ENCODE peak calls at places on chromosomes 4 and X, in eight cellular contexts. One of them, this sample, is unnamed.
A peak's percentile ranks its signal among the peaks of the same experiment; 100 is the strongest.

GRCh38 chr4:72899214-72899613 is 170.3 kb downstream of the COX18 start:
- DNase-seq in mucosa of descending colon: no peak
- DNase-seq in CD8-positive, alpha-beta T cell: no peak
- DNase-seq in colonic mucosa: no peak
- DNase-seq in mesendoderm: peak; percentile 86
- DNase-seq in cardiac muscle cell: no peak
- DNase-seq in suprapubic skin: no peak
- DNase-seq in uterus: no peak
- DNase-seq in this sample: no peak

GRCh38 chr4:20944451-20944850 is 244.2 kb downstream of the PACRGL start:
- DNase-seq in CD8-positive, alpha-beta T cell: no peak
- DNase-seq in mesendoderm: no peak
- DNase-seq in colonic mucosa: no peak
- DNase-seq in uterus: no peak
- DNase-seq in cardiac muscle cell: no peak
- DNase-seq in mucosa of descending colon: no peak
- DNase-seq in suprapubic skin: no peak
- DNase-seq in this sample: no peak

GRCh38 chr4:139763205-139763604 is 97.6 kb downstream of the MGST2 start:
- DNase-seq in CD8-positive, alpha-beta T cell: no peak
- DNase-seq in colonic mucosa: no peak
- DNase-seq in uterus: no peak
- DNase-seq in mucosa of descending colon: no peak
- DNase-seq in suprapubic skin: no peak
- DNase-seq in cardiac muscle cell: no peak
- DNase-seq in mesendoderm: peak; percentile 55
- DNase-seq in this sample: no peak

GRCh38 chr4:168319486-168320019 is 1.0 kb upstream of the DDX60 start:
- DNase-seq in uterus: no peak
- DNase-seq in colonic mucosa: no peak
- DNase-seq in mucosa of descending colon: no peak
- DNase-seq in suprapubic skin: no peak
- DNase-seq in CD8-positive, alpha-beta T cell: no peak
- DNase-seq in cardiac muscle cell: no peak
- DNase-seq in mesendoderm: peak; percentile 29
- DNase-seq in this sample: no peak

GRCh38 chr4:59973496-59973895 is 1226.6 kb upstream of the ADGRL3 start:
- DNase-seq in suprapubic skin: no peak
- DNase-seq in uterus: no peak
- DNase-seq in mucosa of descending colon: no peak
- DNase-seq in colonic mucosa: no peak
- DNase-seq in mesendoderm: no peak
- DNase-seq in CD8-positive, alpha-beta T cell: no peak
- DNase-seq in cardiac muscle cell: no peak
- DNase-seq in this sample: no peak

GRCh38 chr4:182085051-182085480 is 158.1 kb upstream of the TENM3 start:
- DNase-seq in colonic mucosa: no peak
- DNase-seq in cardiac muscle cell: no peak
- DNase-seq in suprapubic skin: no peak
- DNase-seq in mucosa of descending colon: no peak
- DNase-seq in mesendoderm: peak; percentile 94
- DNase-seq in CD8-positive, alpha-beta T cell: no peak
- DNase-seq in uterus: no peak
- DNase-seq in this sample: no peak

GRCh38 chrX:107561468-107562215 is 66.7 kb upstream of the PRPS1 start:
- DNase-seq in mucosa of descending colon: no peak
- DNase-seq in CD8-positive, alpha-beta T cell: no peak
- DNase-seq in colonic mucosa: no peak
- DNase-seq in uterus: no peak
- DNase-seq in cardiac muscle cell: no peak
- DNase-seq in mesendoderm: peak; percentile 76
- DNase-seq in suprapubic skin: no peak
- DNase-seq in this sample: no peak

GRCh38 chrX:54042609-54043010 is 1.7 kb downstream of the PHF8 start:
- DNase-seq in suprapubic skin: peak; percentile 62
- DNase-seq in mucosa of descending colon: peak; percentile 30
- DNase-seq in mesendoderm: peak; percentile 78
- DNase-seq in uterus: peak; percentile 45
- DNase-seq in colonic mucosa: peak; percentile 26
- DNase-seq in CD8-positive, alpha-beta T cell: peak; percentile 7
- DNase-seq in cardiac muscle cell: peak; percentile 72
- DNase-seq in this sample: peak; percentile 54

GRCh38 chr4:41975341-41975740 is 6.2 kb upstream of the DCAF4L1 start:
- DNase-seq in cardiac muscle cell: no peak
- DNase-seq in uterus: no peak
- DNase-seq in CD8-positive, alpha-beta T cell: no peak
- DNase-seq in mucosa of descending colon: no peak
- DNase-seq in colonic mucosa: no peak
- DNase-seq in suprapubic skin: no peak
- DNase-seq in mesendoderm: no peak
- DNase-seq in this sample: no peak

GRCh38 chrX:39818071-39818470 is 279.7 kb downstream of the BCOR start:
- DNase-seq in colonic mucosa: no peak
- DNase-seq in mesendoderm: no peak
- DNase-seq in mucosa of descending colon: no peak
- DNase-seq in cardiac muscle cell: no peak
- DNase-seq in CD8-positive, alpha-beta T cell: no peak
- DNase-seq in uterus: no peak
- DNase-seq in suprapubic skin: no peak
- DNase-seq in this sample: no peak

GRCh38 chr4:97153042-97153441 is 990.2 kb downstream of the STPG2 start:
- DNase-seq in CD8-positive, alpha-beta T cell: no peak
- DNase-seq in mesendoderm: peak; percentile 54
- DNase-seq in mucosa of descending colon: peak; percentile 19
- DNase-seq in uterus: no peak
- DNase-seq in cardiac muscle cell: peak; percentile 56
- DNase-seq in colonic mucosa: no peak
- DNase-seq in suprapubic skin: no peak
- DNase-seq in this sample: no peak

GRCh38 chrX:153703036-153703370 is 15.3 kb downstream of the SLC6A8 start:
- DNase-seq in mucosa of descending colon: peak; percentile 78
- DNase-seq in cardiac muscle cell: no peak
- DNase-seq in uterus: peak; percentile 66
- DNase-seq in mesendoderm: no peak
- DNase-seq in colonic mucosa: peak; percentile 84
- DNase-seq in CD8-positive, alpha-beta T cell: no peak
- DNase-seq in suprapubic skin: no peak
- DNase-seq in this sample: no peak

GRCh38 chr4:1402021-1402515 is 4.2 kb downstream of the NKX1-1 start:
- DNase-seq in mucosa of descending colon: no peak
- DNase-seq in colonic mucosa: no peak
- DNase-seq in cardiac muscle cell: no peak
- DNase-seq in uterus: no peak
- DNase-seq in CD8-positive, alpha-beta T cell: no peak
- DNase-seq in mesendoderm: no peak
- DNase-seq in suprapubic skin: peak; percentile 54
- DNase-seq in this sample: peak; percentile 7

GRCh38 chr4:10461091-10461849 is 4.0 kb upstream of the ZNF518B start:
- DNase-seq in cardiac muscle cell: peak; percentile 85
- DNase-seq in uterus: peak; percentile 14
- DNase-seq in mesendoderm: peak; percentile 82
- DNase-seq in mucosa of descending colon: peak; percentile 64
- DNase-seq in colonic mucosa: peak; percentile 60
- DNase-seq in suprapubic skin: no peak
- DNase-seq in CD8-positive, alpha-beta T cell: peak; percentile 68
- DNase-seq in this sample: peak; percentile 83

DNA sequence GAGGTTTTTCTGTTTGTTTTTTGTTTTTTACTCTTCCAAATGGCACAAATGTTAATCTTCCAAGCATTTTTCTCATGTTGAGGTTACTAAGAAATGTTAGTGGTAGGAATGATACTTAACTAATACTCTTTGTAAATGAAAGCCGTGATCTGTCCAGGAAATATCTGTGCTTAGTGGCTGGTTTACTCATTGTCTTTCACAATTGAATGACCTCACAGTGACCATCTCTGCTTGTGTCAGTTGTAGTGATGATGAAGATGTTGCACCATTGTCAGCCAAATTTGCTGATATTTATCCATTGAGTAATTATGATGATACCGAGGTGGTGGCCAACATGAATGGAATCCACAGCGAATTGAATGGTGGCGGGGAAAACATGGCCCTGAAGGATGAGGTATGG is 93.5 kb downstream of the TNIP2 start:
- DNase-seq in colonic mucosa: no peak
- DNase-seq in mesendoderm: no peak
- DNase-seq in mucosa of descending colon: no peak
- DNase-seq in uterus: no peak
- DNase-seq in CD8-positive, alpha-beta T cell: no peak
- DNase-seq in suprapubic skin: no peak
- DNase-seq in cardiac muscle cell: no peak
- DNase-seq in this sample: no peak
- H3K36me3 ChIP-seq in colonic mucosa: peaks cover 2% of the 10 kb centered on the region
- H3K36me3 ChIP-seq in mesendoderm: peaks cover 12% of the 10 kb centered on the region
- H3K36me3 ChIP-seq in mucosa of descending colon: peaks cover 4% of the 10 kb centered on the region
- H3K36me3 ChIP-seq in uterus: no peaks in the 10 kb centered on the region
- H3K36me3 ChIP-seq in CD8-positive, alpha-beta T cell: peaks cover 28% of the 10 kb centered on the region
- H3K36me3 ChIP-seq in suprapubic skin: peaks cover 54% of the 10 kb centered on the region
- H3K36me3 ChIP-seq in cardiac muscle cell: peaks cover 40% of the 10 kb centered on the region
- H3K36me3 ChIP-seq in this sample: no peaks in the 10 kb centered on the region

DNA sequence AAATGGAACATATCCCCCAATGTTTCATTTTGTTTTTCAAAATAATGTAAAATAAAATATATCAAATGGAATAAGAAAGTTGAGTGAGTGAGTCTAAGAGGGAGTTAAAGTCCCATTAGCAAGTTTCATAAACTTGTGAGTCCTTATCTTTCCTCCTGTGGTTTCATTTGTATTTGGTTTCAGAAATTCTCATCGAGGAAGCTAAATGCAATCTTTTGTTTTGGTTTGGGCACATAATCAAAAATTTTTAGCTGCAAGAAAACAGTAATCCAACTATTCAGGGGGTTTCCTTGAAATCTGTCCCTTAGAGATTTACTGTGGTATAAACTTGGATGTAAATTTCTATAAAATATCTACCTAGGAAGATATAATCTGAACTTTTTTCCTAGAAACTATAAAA is 124.2 kb downstream of the CAMK2D start:
- DNase-seq in uterus: no peak
- DNase-seq in CD8-positive, alpha-beta T cell: no peak
- DNase-seq in suprapubic skin: no peak
- DNase-seq in mesendoderm: no peak
- DNase-seq in colonic mucosa: no peak
- DNase-seq in mucosa of descending colon: no peak
- DNase-seq in cardiac muscle cell: no peak
- DNase-seq in this sample: no peak
- H3K4me1 ChIP-seq in uterus: no peaks in the 10 kb centered on the region
- H3K4me1 ChIP-seq in CD8-positive, alpha-beta T cell: peaks cover 39% of the 10 kb centered on the region
- H3K4me1 ChIP-seq in suprapubic skin: peaks cover 4% of the 10 kb centered on the region
- H3K4me1 ChIP-seq in mesendoderm: peaks cover 3% of the 10 kb centered on the region
- H3K4me1 ChIP-seq in colonic mucosa: peaks cover 11% of the 10 kb centered on the region
- H3K4me1 ChIP-seq in mucosa of descending colon: peaks cover 28% of the 10 kb centered on the region
- H3K4me1 ChIP-seq in cardiac muscle cell: no peaks in the 10 kb centered on the region
- H3K4me1 ChIP-seq in this sample: peaks cover 20% of the 10 kb centered on the region

GRCh38 chr4:147233-147632 is 22.9 kb downstream of the ZNF718 start:
- DNase-seq in suprapubic skin: no peak
- DNase-seq in mucosa of descending colon: no peak
- DNase-seq in uterus: no peak
- DNase-seq in cardiac muscle cell: no peak
- DNase-seq in colonic mucosa: no peak
- DNase-seq in CD8-positive, alpha-beta T cell: no peak
- DNase-seq in mesendoderm: no peak
- DNase-seq in this sample: no peak
- H3K36me3 ChIP-seq in suprapubic skin: peaks cover 28% of the 10 kb centered on the region
- H3K36me3 ChIP-seq in mucosa of descending colon: no peaks in the 10 kb centered on the region
- H3K36me3 ChIP-seq in uterus: no peaks in the 10 kb centered on the region
- H3K36me3 ChIP-seq in cardiac muscle cell: no peaks in the 10 kb centered on the region
- H3K36me3 ChIP-seq in colonic mucosa: no peaks in the 10 kb centered on the region
- H3K36me3 ChIP-seq in CD8-positive, alpha-beta T cell: peaks cover 5% of the 10 kb centered on the region
- H3K36me3 ChIP-seq in mesendoderm: peaks cover 3% of the 10 kb centered on the region
- H3K36me3 ChIP-seq in this sample: no peaks in the 10 kb centered on the region

DNA sequence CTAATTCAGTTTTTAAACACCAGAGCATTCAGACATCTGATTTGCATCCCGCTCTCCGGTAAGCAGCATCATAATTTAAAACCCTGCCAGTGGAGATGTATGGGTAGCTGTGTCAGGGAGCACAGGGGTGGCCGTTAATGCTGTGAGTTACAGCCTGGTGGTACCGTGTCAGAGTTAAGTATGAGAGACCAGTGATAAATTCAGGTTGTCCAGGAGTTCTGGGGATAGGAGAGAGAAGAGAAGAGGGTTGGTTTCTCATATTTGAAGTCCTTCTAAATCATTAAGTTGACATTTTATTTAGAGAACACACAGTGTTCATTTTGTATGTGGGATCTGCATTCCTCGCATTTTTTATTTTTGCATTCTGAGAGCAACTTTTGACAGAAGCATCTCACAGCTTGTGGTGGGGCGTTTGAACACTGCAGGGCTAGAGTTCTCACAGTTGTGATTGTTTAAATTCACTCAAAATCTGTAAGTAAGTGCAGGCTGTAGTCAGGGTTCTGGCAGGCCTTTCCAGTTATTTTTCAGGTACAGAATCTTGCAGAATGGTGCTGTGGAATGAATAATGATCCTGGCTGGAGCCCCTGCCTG is 157.6 kb downstream of the DCLK2 start:
- DNase-seq in mesendoderm: no peak
- DNase-seq in CD8-positive, alpha-beta T cell: no peak
- DNase-seq in suprapubic skin: no peak
- DNase-seq in mucosa of descending colon: no peak
- DNase-seq in colonic mucosa: no peak
- DNase-seq in cardiac muscle cell: no peak
- DNase-seq in uterus: no peak
- DNase-seq in this sample: no peak
- H3K4me1 ChIP-seq in mesendoderm: no peaks in the 10 kb centered on the region
- H3K4me1 ChIP-seq in CD8-positive, alpha-beta T cell: no peaks in the 10 kb centered on the region
- H3K4me1 ChIP-seq in suprapubic skin: no peaks in the 10 kb centered on the region
- H3K4me1 ChIP-seq in mucosa of descending colon: no peaks in the 10 kb centered on the region
- H3K4me1 ChIP-seq in colonic mucosa: no peaks in the 10 kb centered on the region
- H3K4me1 ChIP-seq in cardiac muscle cell: peaks cover 5% of the 10 kb centered on the region
- H3K4me1 ChIP-seq in uterus: no peaks in the 10 kb centered on the region
- H3K4me1 ChIP-seq in this sample: no peaks in the 10 kb centered on the region

DNA sequence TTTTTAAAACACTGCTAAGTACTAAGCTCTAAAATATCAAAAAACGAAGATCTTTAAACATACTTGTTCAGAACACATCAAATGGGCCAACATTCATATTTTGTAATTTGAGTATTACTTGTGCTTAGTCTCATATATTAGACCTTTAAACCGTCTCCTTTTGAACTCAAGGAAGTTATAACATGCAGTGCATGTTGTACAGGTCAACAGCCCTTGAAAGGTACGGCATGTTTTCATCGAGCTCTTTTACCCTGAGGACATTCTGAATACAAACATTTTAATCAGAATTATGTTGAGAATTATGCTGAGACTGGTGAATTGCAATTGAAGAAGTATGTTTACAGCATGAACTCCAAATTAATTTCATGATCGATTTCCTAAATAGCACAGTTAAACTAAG is 7.0 kb upstream of the ASB11 start:
- DNase-seq in cardiac muscle cell: no peak
- DNase-seq in uterus: no peak
- DNase-seq in CD8-positive, alpha-beta T cell: no peak
- DNase-seq in suprapubic skin: no peak
- DNase-seq in mucosa of descending colon: no peak
- DNase-seq in mesendoderm: no peak
- DNase-seq in colonic mucosa: no peak
- DNase-seq in this sample: no peak
- H3K36me3 ChIP-seq in cardiac muscle cell: no peaks in the 10 kb centered on the region
- H3K36me3 ChIP-seq in uterus: no peaks in the 10 kb centered on the region
- H3K36me3 ChIP-seq in CD8-positive, alpha-beta T cell: peaks cover 11% of the 10 kb centered on the region
- H3K36me3 ChIP-seq in suprapubic skin: peaks cover 4% of the 10 kb centered on the region
- H3K36me3 ChIP-seq in mucosa of descending colon: no peaks in the 10 kb centered on the region
- H3K36me3 ChIP-seq in mesendoderm: no peaks in the 10 kb centered on the region
- H3K36me3 ChIP-seq in colonic mucosa: no peaks in the 10 kb centered on the region
- H3K36me3 ChIP-seq in this sample: no peaks in the 10 kb centered on the region

This sample was measured in testis.